ENCODE peak calls at places on chromosomes 4 and X, in eight cellular contexts. X is HFFc6; I is CD8-positive, alpha-beta T cell; S is glutamatergic neuron; L is brain microvascular endothelial cell; T is AG04450; K is GM20000; U is tibial nerve. E is an unnamed sample.

GRCh38 chr4:106614446-106614845 is 245.9 kb upstream of the GIMD1 start:
- DNase-seq in X (peak), I (no peak), S (no peak), L (no peak), T (peak), K (no peak), U (no peak), E (peak)

GRCh38 chrX:108527724-108528123 is 88.1 kb downstream of the COL4A5 start:
- DNase-seq in X (no peak), I (no peak), S (no peak), L (no peak), T (no peak), K (no peak), U (no peak), E (no peak)

GRCh38 chrX:51866156-51866555 is 27.3 kb upstream of the MAGED1 start:
- DNase-seq in X (no peak), I (no peak), S (no peak), L (peak), T (no peak), K (no peak), U (no peak), E (no peak)

GRCh38 chr4:128715616-128716015 is 93.9 kb upstream of the JADE1 start:
- DNase-seq in X (peak), I (no peak), S (no peak), L (no peak), T (peak), K (no peak), U (no peak), E (peak)

GRCh38 chr4:86963697-86964096 is 28.9 kb downstream of the AFF1 start:
- DNase-seq in X (peak), I (no peak), S (no peak), L (no peak), T (no peak), K (no peak), U (no peak), E (no peak)

GRCh38 chr4:52704133-52704532 is 45.0 kb upstream of the USP46 start:
- DNase-seq in X (no peak), I (no peak), S (no peak), L (no peak), T (no peak), K (no peak), U (no peak), E (no peak)

GRCh38 chr4:158176108-158176507 is 3.3 kb upstream of the GASK1B start:
- DNase-seq in X (peak), I (no peak), S (no peak), L (peak), T (no peak), K (no peak), U (no peak), E (no peak)

GRCh38 chr4:76339364-76339763 is 32.8 kb downstream of the STBD1 start:
- DNase-seq in X (peak), I (no peak), S (no peak), L (no peak), T (peak), K (no peak), U (no peak), E (no peak)

GRCh38 chr4:103996637-103997036 is 276.9 kb upstream of the TACR3 start:
- DNase-seq in X (peak), I (no peak), S (no peak), L (peak), T (no peak), K (no peak), U (no peak), E (no peak)

GRCh38 chrX:69150294-69150960 is 14.8 kb downstream of the PJA1 start:
- DNase-seq in X (no peak), I (no peak), S (no peak), L (no peak), T (no peak), K (no peak), U (no peak), E (no peak)

GRCh38 chrX:132957211-132958085 is 981 bp downstream of the HS6ST2 start:
- DNase-seq in X (no peak), I (no peak), S (peak), L (no peak), T (no peak), K (no peak), U (no peak), E (no peak)

GRCh38 chr4:178856139-178856800 is 1414.0 kb upstream of the AGA start:
- DNase-seq in X (no peak), I (no peak), S (no peak), L (no peak), T (no peak), K (no peak), U (no peak), E (no peak)

GRCh38 chr4:144663852-144664488 is 18.0 kb downstream of the HHIP start:
- DNase-seq in X (no peak), I (no peak), S (no peak), L (no peak), T (no peak), K (no peak), U (no peak), E (no peak)

GRCh38 chrX:120672389-120672788 is 42.5 kb upstream of the C1GALT1C1 start:
- DNase-seq in X (peak), I (no peak), S (no peak), L (peak), T (no peak), K (no peak), U (peak), E (peak)

GRCh38 chr4:25101836-25102235 is 58.4 kb downstream of the SEPSECS start:
- DNase-seq in X (no peak), I (no peak), S (no peak), L (no peak), T (no peak), K (no peak), U (no peak), E (no peak)

GRCh38 chr4:168509786-168510185 is 12.9 kb downstream of the PALLD start:
- DNase-seq in X (peak), I (no peak), S (no peak), L (peak), T (peak), K (no peak), U (no peak), E (no peak)

GRCh38 chrX:54891573-54891972 is 29.1 kb upstream of the TRO start:
- DNase-seq in X (peak), I (peak), S (no peak), L (peak), T (no peak), K (peak), U (no peak), E (peak)

GRCh38 chr4:22515888-22516541 is at the start of gene ADGRA3:
- DNase-seq in X (peak), I (no peak), S (peak), L (peak), T (no peak), K (peak), U (peak), E (no peak)

GRCh38 chr4:169148851-169149250 is 121.9 kb downstream of the SH3RF1 start:
- DNase-seq in X (no peak), I (no peak), S (no peak), L (no peak), T (no peak), K (no peak), U (no peak), E (no peak)

GRCh38 chrX:46444011-46444410 is 101.2 kb downstream of the ZNF674 start:
- DNase-seq in X (peak), I (no peak), S (no peak), L (peak), T (peak), K (no peak), U (no peak), E (peak)

GRCh38 chr4:82833696-82834313 is 35.2 kb upstream of the SCD5 start:
- DNase-seq in X (peak), I (no peak), S (no peak), L (peak), T (peak), K (no peak), U (no peak), E (peak)

GRCh38 chrX:129813662-129814061 is 30.0 kb downstream of the ZDHHC9 start:
- DNase-seq in X (no peak), I (no peak), S (no peak), L (no peak), T (no peak), K (no peak), U (no peak), E (no peak)

GRCh38 chrX:40098264-40099045 is 697 bp upstream of the BCOR start:
- DNase-seq in X (peak), I (peak), S (peak), L (no peak), T (no peak), K (peak), U (no peak), E (no peak)

GRCh38 chrX:55919367-55920221 is 202.0 kb downstream of the RRAGB start:
- DNase-seq in X (no peak), I (no peak), S (no peak), L (no peak), T (no peak), K (peak), U (no peak), E (no peak)

GRCh38 chrX:14607446-14607845 is 78.1 kb downstream of the GLRA2 start:
- DNase-seq in X (no peak), I (no peak), S (no peak), L (no peak), T (no peak), K (no peak), U (no peak), E (no peak)

GRCh38 chr4:161003418-161004057 is 1160.3 kb downstream of the FSTL5 start:
- DNase-seq in X (no peak), I (no peak), S (no peak), L (no peak), T (no peak), K (no peak), U (no peak), E (no peak)

GRCh38 chr4:142707397-142707796 is 138.7 kb downstream of the INPP4B start:
- DNase-seq in X (no peak), I (no peak), S (no peak), L (no peak), T (no peak), K (no peak), U (no peak), E (no peak)

GRCh38 chrX:49977319-49978090 is 55.1 kb downstream of the CLCN5 start:
- DNase-seq in X (no peak), I (no peak), S (peak), L (no peak), T (no peak), K (no peak), U (no peak), E (no peak)

GRCh38 chr4:70651864-70652506 is 14.3 kb downstream of the JCHAIN start:
- DNase-seq in X (peak), I (no peak), S (no peak), L (no peak), T (no peak), K (peak), U (no peak), E (no peak)

GRCh38 chr4:35228318-35228717 is 1016.0 kb downstream of the ARAP2 start:
- DNase-seq in X (no peak), I (no peak), S (no peak), L (no peak), T (no peak), K (no peak), U (no peak), E (no peak)

GRCh38 chrX:108735087-108735679 is 1.2 kb downstream of the IRS4 start:
- DNase-seq in X (no peak), I (no peak), S (peak), L (no peak), T (no peak), K (peak), U (no peak), E (no peak)

GRCh38 chr4:147768113-147768512 is 36.2 kb downstream of the ARHGAP10 start:
- DNase-seq in X (peak), I (no peak), S (no peak), L (peak), T (no peak), K (no peak), U (no peak), E (no peak)

DNA sequence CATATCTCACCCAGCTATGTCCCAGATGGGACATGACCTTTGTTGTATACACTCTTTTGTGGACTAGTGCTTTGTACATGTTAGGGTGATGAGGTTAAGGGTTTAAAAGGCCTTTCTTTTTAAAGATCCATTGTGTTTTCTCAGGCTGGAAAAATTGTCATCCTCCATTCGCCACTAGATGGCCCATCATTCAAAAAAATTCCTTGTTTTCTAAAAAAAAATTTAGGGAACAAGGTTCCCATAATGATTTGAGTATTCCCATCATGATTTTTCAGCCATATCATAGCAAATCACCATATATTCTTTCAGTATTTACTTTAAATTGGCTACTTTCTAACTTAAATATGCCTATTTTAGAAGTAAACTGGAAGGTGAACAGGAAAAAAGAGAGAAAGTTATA is 91.9 kb upstream of the TMEM164 start:
- DNase-seq in X (no peak), I (no peak), S (no peak), L (no peak), T (no peak), K (no peak), U (no peak), E (no peak)
- TF ChIP-seq CTCF in X (peak), I (no peak), S (peak), L (peak), T (peak), K (no peak), U (peak), E (peak)

GRCh38 chrX:136307471-136307870 is 6.7 kb downstream of the ADGRG4 start:
- DNase-seq in X (no peak), I (no peak), S (no peak), L (no peak), T (no peak), K (no peak), U (no peak), E (no peak)

GRCh38 chrX:136306182-136306581 is 5.4 kb downstream of the ADGRG4 start:
- DNase-seq in X (no peak), I (no peak), S (no peak), L (no peak), T (no peak), K (no peak), U (no peak), E (no peak)

GRCh38 chrX:136303041-136303440 is 2.3 kb downstream of the ADGRG4 start:
- DNase-seq in X (no peak), I (no peak), S (no peak), L (no peak), T (no peak), K (no peak), U (no peak), E (no peak)

GRCh38 chrX:136310411-136310810 is 9.6 kb downstream of the ADGRG4 start:
- DNase-seq in X (peak), I (no peak), S (no peak), L (peak), T (no peak), K (no peak), U (no peak), E (no peak)

GRCh38 chrX:136304493-136304892 is 3.7 kb downstream of the ADGRG4 start:
- DNase-seq in X (no peak), I (no peak), S (no peak), L (no peak), T (no peak), K (no peak), U (no peak), E (no peak)
- TF ChIP-seq CTCF in X (no peak), I (no peak), S (no peak), L (no peak), T (no peak), K (no peak), U (no peak), E (no peak)

GRCh38 chrX:119218198-119218597 is 17.9 kb upstream of the PGRMC1 start:
- DNase-seq in X (peak), I (no peak), S (no peak), L (no peak), T (no peak), K (no peak), U (no peak), E (no peak)
- TF ChIP-seq CTCF in X (peak), I (no peak), S (no peak), L (no peak), T (peak), K (no peak), U (peak), E (peak)

GRCh38 chrX:78333521-78333920 is 6.1 kb upstream of the CYSLTR1 start:
- DNase-seq in X (no peak), I (no peak), S (no peak), L (no peak), T (no peak), K (peak), U (no peak), E (no peak)
- TF ChIP-seq CTCF in X (no peak), I (no peak), S (no peak), L (no peak), T (no peak), K (no peak), U (no peak), E (no peak)

DNA sequence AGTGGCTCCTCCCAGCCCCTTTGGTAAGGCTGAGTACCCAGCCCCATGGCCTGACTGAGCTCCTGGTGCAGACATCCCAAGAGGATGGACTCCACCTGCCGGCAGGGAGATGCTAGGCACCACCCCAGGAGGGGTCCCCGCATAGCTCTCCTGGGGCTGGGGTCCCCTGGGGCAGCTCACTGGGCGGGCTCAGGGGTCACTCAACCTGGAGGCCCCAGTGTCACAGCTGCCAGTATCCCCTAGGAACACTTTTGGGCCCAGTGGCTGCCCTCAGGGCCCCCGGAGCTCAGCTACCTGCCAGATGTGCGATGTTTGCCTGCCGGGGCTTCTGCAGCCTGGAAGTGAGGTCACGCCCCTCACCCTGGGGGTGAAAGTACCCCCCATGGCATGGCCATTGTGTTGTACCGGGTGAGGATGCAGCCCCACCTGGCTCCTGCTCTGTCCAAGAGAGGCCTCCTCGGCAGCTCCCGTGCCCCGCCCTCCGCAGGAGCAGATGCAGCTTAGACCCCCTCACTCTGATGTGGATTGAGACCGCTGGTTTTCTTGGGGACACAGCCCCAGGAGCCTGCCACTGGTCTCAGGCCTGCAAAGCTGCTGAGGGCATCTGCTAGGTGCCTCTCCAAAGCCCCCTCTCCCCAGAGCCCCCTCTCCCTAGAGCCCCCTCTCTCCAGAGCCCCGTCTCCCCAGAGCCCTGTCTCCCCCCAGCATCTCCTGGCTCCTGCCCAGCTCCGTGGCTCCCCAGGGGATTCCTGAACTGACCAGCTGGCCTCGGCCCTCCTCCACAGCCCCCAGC is 6.7 kb upstream of the HGFAC start:
- DNase-seq in X (no peak), I (no peak), S (peak), L (no peak), T (no peak), K (no peak), U (no peak), E (no peak)
- TF ChIP-seq CTCF in X (peak), I (no peak), S (no peak), L (peak), T (peak), K (no peak), U (no peak), E (no peak)

DNA sequence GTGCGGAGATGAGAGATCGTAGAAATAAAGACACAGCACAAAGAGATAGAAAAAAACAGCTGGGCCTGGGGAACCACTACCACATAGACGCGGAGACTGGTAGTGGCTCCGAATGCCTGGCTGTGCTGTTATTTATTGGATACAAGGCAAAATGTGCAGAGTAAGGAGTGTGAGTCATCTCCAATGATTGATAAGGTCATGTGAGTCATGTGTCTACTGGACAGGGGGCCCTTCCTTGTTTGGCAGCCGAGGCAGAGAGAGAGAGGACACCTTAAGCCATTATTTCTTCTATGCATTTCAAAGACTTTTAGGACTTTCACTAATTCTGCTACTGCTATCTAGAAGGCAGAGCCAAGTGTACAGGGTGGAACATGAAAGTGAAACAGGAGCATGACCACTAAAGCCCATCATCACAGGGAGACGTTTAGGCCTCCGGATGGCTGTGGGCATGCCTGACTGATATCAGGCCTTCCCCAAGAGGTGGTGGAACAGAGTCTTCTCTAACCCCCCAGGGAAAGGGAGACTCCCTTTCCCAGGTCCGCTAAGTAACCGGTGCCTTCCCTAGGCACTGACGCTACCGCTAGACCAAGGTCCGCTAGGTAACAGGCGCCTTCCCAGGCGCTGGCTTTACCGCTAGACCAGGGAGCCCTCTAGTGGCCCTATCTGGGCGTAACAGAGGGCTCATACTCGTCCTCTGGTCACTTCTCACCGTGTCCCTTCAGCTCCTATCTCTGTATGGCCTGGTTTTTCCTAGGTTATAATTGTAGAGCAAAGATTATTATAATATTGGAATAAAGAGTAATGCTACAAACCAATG is 921.5 kb upstream of the PCDH10 start:
- DNase-seq in X (no peak), I (no peak), S (peak), L (peak), T (no peak), K (no peak), U (no peak), E (no peak)
- TF ChIP-seq CTCF in X (peak), I (no peak), S (peak), L (peak), T (peak), K (no peak), U (peak), E (no peak)

GRCh38 chr4:74378573-74378972 is 13.6 kb downstream of the EREG start:
- DNase-seq in X (no peak), I (no peak), S (no peak), L (no peak), T (no peak), K (no peak), U (no peak), E (no peak)

GRCh38 chr4:74375824-74376426 is 11.0 kb downstream of the EREG start:
- DNase-seq in X (no peak), I (no peak), S (no peak), L (no peak), T (no peak), K (no peak), U (no peak), E (no peak)

GRCh38 chr4:74377714-74378113 is 12.8 kb downstream of the EREG start:
- DNase-seq in X (no peak), I (no peak), S (no peak), L (no peak), T (no peak), K (no peak), U (no peak), E (no peak)

GRCh38 chr4:74374561-74375327 is 9.8 kb downstream of the EREG start:
- DNase-seq in X (peak), I (no peak), S (no peak), L (peak), T (no peak), K (no peak), U (no peak), E (peak)

GRCh38 chr4:74376888-74377483 is 12.0 kb downstream of the EREG start:
- DNase-seq in X (peak), I (no peak), S (no peak), L (peak), T (no peak), K (peak), U (no peak), E (peak)
- TF ChIP-seq CTCF in X (peak), I (peak), S (peak), L (peak), T (peak), K (no peak), U (peak), E (peak)

E was measured in AG09319.